ENCODE peak calls at places on chromosomes 16 and 17, in eight cellular contexts. L is transverse colon; D is cardiac muscle cell; E is lower lobe of right lung; T is prostate gland; I is CD8-positive, alpha-beta T cell; J is B cell; V is upper lobe of right lung. K is an unnamed sample.
A peak's percentile ranks its signal among the peaks of the same experiment; 100 is the strongest.

GRCh38 chr17:19301274-19301946 is 61.1 kb downstream of the B9D1 start:
- DNase-seq in L (peak; percentile 78), D (no peak), E (peak; percentile 86), T (no peak), I (no peak), J (no peak), V (peak; percentile 83), K (peak; percentile 50)

GRCh38 chr17:56681561-56682266 is 88.2 kb downstream of the NOG start:
- DNase-seq in L (no peak), D (no peak), E (no peak), T (no peak), I (no peak), J (no peak), V (no peak), K (no peak)

GRCh38 chr17:36978810-36979584 is 30.2 kb downstream of the AATF start:
- DNase-seq in L (no peak), D (no peak), E (no peak), T (no peak), I (no peak), J (no peak), V (no peak), K (no peak)

GRCh38 chr17:927611-928461 is 51.7 kb downstream of the NXN start:
- DNase-seq in L (no peak), D (no peak), E (no peak), T (peak; percentile 83), I (no peak), J (no peak), V (no peak), K (peak; percentile 82)

GRCh38 chr16:82639666-82640336 is 13.0 kb downstream of the CDH13 start:
- DNase-seq in L (peak; percentile 65), D (peak; percentile 77), E (peak; percentile 59), T (no peak), I (peak; percentile 33), J (no peak), V (peak; percentile 69), K (peak; percentile 56)

GRCh38 chr16:57735755-57736418 is at the start of gene KATNB1:
- DNase-seq in L (no peak), D (peak; percentile 22), E (no peak), T (no peak), I (no peak), J (no peak), V (no peak), K (peak; percentile 69)

GRCh38 chr17:42459983-42460300 is 1.3 kb downstream of the ATP6V0A1 start:
- DNase-seq in L (no peak), D (peak; percentile 48), E (no peak), T (no peak), I (no peak), J (no peak), V (no peak), K (no peak)

GRCh38 chr17:44097110-44097810 is 26.2 kb downstream of the HDAC5 start:
- DNase-seq in L (no peak), D (no peak), E (no peak), T (no peak), I (no peak), J (no peak), V (no peak), K (no peak)

GRCh38 chr17:916315-916714 is 63.3 kb downstream of the NXN start:
- DNase-seq in L (no peak), D (no peak), E (no peak), T (no peak), I (no peak), J (no peak), V (no peak), K (no peak)

GRCh38 chr16:17223576-17223975 is 247.2 kb downstream of the XYLT1 start:
- DNase-seq in L (no peak), D (no peak), E (no peak), T (no peak), I (no peak), J (no peak), V (no peak), K (no peak)

GRCh38 chr17:77279448-77280303 is 138.9 kb downstream of the SEC14L1 start:
- DNase-seq in L (peak; percentile 29), D (peak; percentile 62), E (peak; percentile 90), T (no peak), I (no peak), J (no peak), V (peak; percentile 93), K (no peak)

GRCh38 chr16:61721561-61721960 is 314.7 kb downstream of the CDH8 start:
- DNase-seq in L (no peak), D (no peak), E (no peak), T (no peak), I (no peak), J (no peak), V (no peak), K (no peak)

GRCh38 chr16:88957887-88958577 is 19.0 kb downstream of the CBFA2T3 start:
- DNase-seq in L (no peak), D (no peak), E (peak; percentile 77), T (no peak), I (no peak), J (no peak), V (no peak), K (no peak)

GRCh38 chr16:31267332-31268032 is 7.7 kb downstream of the ITGAM start:
- DNase-seq in L (no peak), D (no peak), E (no peak), T (no peak), I (no peak), J (no peak), V (peak; percentile 10), K (no peak)

GRCh38 chr16:20323591-20324117 is 3.7 kb downstream of the GP2 start:
- DNase-seq in L (no peak), D (no peak), E (no peak), T (no peak), I (no peak), J (no peak), V (no peak), K (no peak)

GRCh38 chr17:28112199-28112995 is 69.9 kb downstream of the NLK start:
- DNase-seq in L (peak; percentile 15), D (no peak), E (no peak), T (no peak), I (no peak), J (no peak), V (no peak), K (no peak)

GRCh38 chr17:32518856-32519768 is 32.3 kb downstream of the CDK5R1 start:
- DNase-seq in L (peak; percentile 49), D (peak; percentile 80), E (peak; percentile 56), T (peak; percentile 16), I (peak; percentile 76), J (peak; percentile 48), V (peak; percentile 72), K (peak; percentile 60)

GRCh38 chr17:74417178-74418045 is 14.5 kb upstream of the GPRC5C start:
- DNase-seq in L (peak; percentile 55), D (no peak), E (no peak), T (no peak), I (no peak), J (no peak), V (no peak), K (no peak)

GRCh38 chr16:1899641-1900451 is 18.4 kb downstream of the HS3ST6 start:
- DNase-seq in L (peak; percentile 64), D (no peak), E (no peak), T (peak; percentile 53), I (no peak), J (no peak), V (no peak), K (no peak)

GRCh38 chr16:67393790-67394270 is 532 bp upstream of the TPPP3 start:
- DNase-seq in L (no peak), D (no peak), E (peak; percentile 39), T (no peak), I (no peak), J (no peak), V (no peak), K (peak; percentile 65)

GRCh38 chr16:67392301-67393059 is 818 bp downstream of the TPPP3 start:
- DNase-seq in L (no peak), D (no peak), E (no peak), T (no peak), I (no peak), J (no peak), V (peak; percentile 61), K (peak; percentile 61)

GRCh38 chr16:67391424-67392300 is 1.6 kb downstream of the TPPP3 start:
- DNase-seq in L (no peak), D (no peak), E (peak; percentile 57), T (no peak), I (no peak), J (no peak), V (peak; percentile 67), K (peak; percentile 78)

GRCh38 chr16:67394271-67395104 is 1.2 kb upstream of the TPPP3 start:
- DNase-seq in L (no peak), D (peak; percentile 25), E (peak; percentile 61), T (no peak), I (no peak), J (no peak), V (peak; percentile 68), K (peak; percentile 70)

GRCh38 chr16:67393111-67393789 is at the start of gene TPPP3:
- DNase-seq in L (peak; percentile 90), D (peak; percentile 87), E (peak; percentile 91), T (no peak), I (peak; percentile 48), J (no peak), V (peak; percentile 90), K (peak; percentile 95)
- TF ChIP-seq CTCF in L (peak; percentile 80), D (peak; percentile 65), E (peak; percentile 73), T (peak; percentile 68), I (peak; percentile 16), J (peak; percentile 38), V (peak; percentile 74), K (peak; percentile 63)

DNA sequence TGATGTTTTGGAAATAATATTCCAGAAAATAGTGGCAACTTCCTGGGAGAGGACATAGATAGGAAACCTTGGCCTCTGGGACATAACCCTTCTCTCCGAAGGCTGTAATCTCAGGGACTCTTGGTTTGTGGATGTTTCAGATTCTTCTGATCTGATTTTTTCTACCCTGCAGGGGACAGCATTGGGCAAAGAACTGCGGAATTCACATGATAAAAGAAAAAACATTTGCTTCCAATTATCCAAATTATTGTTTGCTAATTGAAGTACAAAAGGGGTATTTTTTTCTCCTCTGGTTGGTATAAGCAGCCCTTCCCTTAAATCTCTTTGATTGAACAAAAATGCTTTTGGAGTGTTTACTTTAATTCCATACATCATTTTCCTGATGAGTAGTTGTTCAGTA is 251.7 kb upstream of the IRX3 start:
- DNase-seq in L (no peak), D (no peak), E (no peak), T (no peak), I (no peak), J (no peak), V (no peak), K (no peak)
- TF ChIP-seq CTCF in L (no peak), D (no peak), E (peak; percentile 13), T (no peak), I (no peak), J (no peak), V (peak; percentile 22), K (no peak)

DNA sequence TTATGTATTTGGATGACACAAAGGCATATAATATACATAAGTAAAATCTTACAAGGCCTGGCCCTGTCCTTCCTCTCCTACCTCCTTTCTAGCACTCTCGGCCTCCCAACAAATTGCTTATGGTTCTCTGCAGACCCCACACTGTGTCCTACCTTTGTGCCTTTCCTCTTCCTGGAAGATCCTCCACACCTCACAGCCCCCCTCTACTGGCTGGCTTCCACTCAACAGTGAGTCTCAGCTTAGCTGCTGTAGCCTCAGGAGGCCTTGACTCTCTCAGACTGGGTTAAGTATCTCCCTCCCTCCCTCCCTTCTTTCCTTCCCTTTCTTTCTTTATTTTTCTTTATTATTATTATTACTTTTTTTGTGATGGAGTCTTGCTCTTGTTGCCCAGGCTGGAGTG is 8.3 kb upstream of the SLC52A1 start:
- DNase-seq in L (no peak), D (no peak), E (no peak), T (no peak), I (no peak), J (no peak), V (no peak), K (no peak)
- TF ChIP-seq CTCF in L (no peak), D (no peak), E (no peak), T (no peak), I (no peak), J (no peak), V (no peak), K (no peak)

GRCh38 chr16:11586856-11587642 is at the start of gene LITAF:
- DNase-seq in L (peak; percentile 76), D (peak; percentile 69), E (peak; percentile 80), T (peak; percentile 60), I (peak; percentile 65), J (peak; percentile 63), V (peak; percentile 90), K (peak; percentile 81)
- TF ChIP-seq CTCF in L (no peak), D (peak; percentile 4), E (no peak), T (peak; percentile 8), I (no peak), J (no peak), V (no peak), K (no peak)

K was measured in sigmoid colon.